ENCODE peak calls at places on chromosome 14, in four cellular contexts. J, F, T and S are unnamed samples.

GRCh38 chr14:100677152-100677924 is 49.4 kb upstream of the DLK1 start:
- DNase-seq in J (no peak), F (no peak), T (no peak), S (no peak)

GRCh38 chr14:105526781-105527380 is 498 bp downstream of the TMEM121 start:
- DNase-seq in J (no peak), F (no peak), T (no peak), S (no peak)

GRCh38 chr14:85296466-85297210 is 233.3 kb upstream of the FLRT2 start:
- DNase-seq in J (no peak), F (no peak), T (no peak), S (no peak)

GRCh38 chr14:68669101-68669500 is 123.8 kb downstream of the ZFP36L1 start:
- DNase-seq in J (peak; percentile 95), F (no peak), T (no peak), S (no peak)

GRCh38 chr14:75050852-75051555 is at the start of gene MLH3:
- DNase-seq in J (peak; percentile 79), F (peak; percentile 93), T (peak; percentile 89), S (peak; percentile 88)

GRCh38 chr14:59463773-59464650 is 1.2 kb downstream of the GPR135 start:
- DNase-seq in J (no peak), F (peak; percentile 67), T (no peak), S (no peak)

GRCh38 chr14:91177073-91177796 is 63.4 kb downstream of the DGLUCY start:
- DNase-seq in J (peak; percentile 51), F (peak; percentile 82), T (peak; percentile 80), S (peak; percentile 69)

GRCh38 chr14:69038449-69039286 is 59.6 kb upstream of the ACTN1 start:
- DNase-seq in J (no peak), F (no peak), T (no peak), S (no peak)

GRCh38 chr14:65854215-65854614 is 441.7 kb downstream of the FUT8 start:
- DNase-seq in J (no peak), F (no peak), T (no peak), S (no peak)

GRCh38 chr14:37594238-37594915 is 672 bp downstream of the FOXA1 start:
- DNase-seq in J (peak; percentile 68), F (peak; percentile 6), T (peak; percentile 81), S (peak; percentile 79)

GRCh38 chr14:59330455-59330854 is 134.7 kb downstream of the GPR135 start:
- DNase-seq in J (no peak), F (peak; percentile 49), T (no peak), S (no peak)

GRCh38 chr14:33900706-33901105 is 50.2 kb downstream of the EGLN3 start:
- DNase-seq in J (no peak), F (no peak), T (no peak), S (no peak)

GRCh38 chr14:81990312-81990761 is 456.7 kb upstream of the SEL1L start:
- DNase-seq in J (no peak), F (peak; percentile 57), T (peak; percentile 53), S (peak; percentile 32)